ENCODE peak calls at places on chromosome 1, in five cellular contexts. E, H, Z, P and C are unnamed samples.

GRCh38 chr1:170267317-170267716 is 121.6 kb downstream of the NTMT2 start:
- DNase-seq in E (no peak), H (no peak), Z (no peak), P (peak; percentile 8), C (no peak)

GRCh38 chr1:7339953-7340352 is 431.1 kb upstream of the VAMP3 start:
- DNase-seq in E (no peak), H (no peak), Z (no peak), P (peak; percentile 41), C (no peak)

GRCh38 chr1:42122408-42122807 is 30.8 kb upstream of the GUCA2B start:
- DNase-seq in E (no peak), H (no peak), Z (no peak), P (no peak), C (no peak)

GRCh38 chr1:102757363-102757762 is 351.0 kb downstream of the COL11A1 start:
- DNase-seq in E (no peak), H (no peak), Z (no peak), P (no peak), C (no peak)

GRCh38 chr1:2395245-2395644 is 3.6 kb downstream of the RER1 start:
- DNase-seq in E (no peak), H (no peak), Z (no peak), P (no peak), C (no peak)

GRCh38 chr1:221712198-221712684 is 29.6 kb downstream of the DUSP10 start:
- DNase-seq in E (peak; percentile 29), H (no peak), Z (no peak), P (peak; percentile 99), C (no peak)

GRCh38 chr1:234963180-234963903 is 165.3 kb downstream of the TOMM20 start:
- DNase-seq in E (peak; percentile 93), H (no peak), Z (peak; percentile 93), P (peak; percentile 95), C (peak; percentile 82)

GRCh38 chr1:155013632-155014031 is 11.0 kb downstream of the ZBTB7B start:
- DNase-seq in E (no peak), H (no peak), Z (no peak), P (no peak), C (no peak)

GRCh38 chr1:207962716-207963428 is 51.9 kb upstream of the CD34 start:
- DNase-seq in E (peak; percentile 8), H (peak; percentile 84), Z (no peak), P (no peak), C (no peak)

GRCh38 chr1:119141020-119141424 is 569 bp upstream of the WARS2 start:
- DNase-seq in E (peak; percentile 58), H (no peak), Z (peak; percentile 70), P (no peak), C (peak; percentile 16)

GRCh38 chr1:59484090-59484489 is 187.2 kb downstream of the FGGY start:
- DNase-seq in E (no peak), H (no peak), Z (no peak), P (peak; percentile 94), C (no peak)

GRCh38 chr1:170931650-170932049 is 3.7 kb upstream of the MROH9 start:
- DNase-seq in E (no peak), H (no peak), Z (no peak), P (no peak), C (no peak)

GRCh38 chr1:161487483-161487827 is 17.8 kb upstream of the FCGR2A start:
- DNase-seq in E (no peak), H (no peak), Z (no peak), P (peak; percentile 69), C (peak; percentile 8)